ENCODE peak calls at places on chromosomes 1 and 21, in five cellular contexts. F, D, W, Y and B are unnamed samples.

GRCh38 chr1:58162952-58163550 is 383.5 kb downstream of the OMA1 start:
- DNase-seq in F (peak; percentile 87), D (peak; percentile 57), W (peak; percentile 63), Y (no peak), B (peak; percentile 71)

GRCh38 chr1:199226163-199226562 is 587.3 kb downstream of the PTPRC start:
- DNase-seq in F (no peak), D (no peak), W (no peak), Y (peak; percentile 16), B (no peak)

GRCh38 chr1:180598333-180598979 is 33.4 kb upstream of the XPR1 start:
- DNase-seq in F (no peak), D (peak; percentile 76), W (no peak), Y (no peak), B (no peak)

GRCh38 chr1:204623365-204623893 is 62.1 kb downstream of the LRRN2 start:
- DNase-seq in F (no peak), D (peak; percentile 71), W (no peak), Y (no peak), B (no peak)

GRCh38 chr1:202967684-202968281 is 726 bp upstream of the CYB5R1 start:
- DNase-seq in F (no peak), D (no peak), W (no peak), Y (no peak), B (no peak)

GRCh38 chr21:40925481-40925880 is 78.5 kb upstream of the DSCAM start:
- DNase-seq in F (no peak), D (no peak), W (no peak), Y (no peak), B (no peak)

GRCh38 chr1:47298025-47298699 is 15.8 kb downstream of the STIL start:
- DNase-seq in F (no peak), D (no peak), W (no peak), Y (no peak), B (no peak)

GRCh38 chr1:113058861-113059441 is 14.0 kb upstream of the LRIG2 start:
- DNase-seq in F (no peak), D (no peak), W (no peak), Y (no peak), B (no peak)

GRCh38 chr1:218585565-218586184 is 240.5 kb downstream of the TGFB2 start:
- DNase-seq in F (peak; percentile 80), D (no peak), W (peak; percentile 73), Y (no peak), B (peak; percentile 49)

GRCh38 chr1:86105533-86105866 is 51.1 kb downstream of the COL24A1 start:
- DNase-seq in F (no peak), D (no peak), W (no peak), Y (no peak), B (no peak)

GRCh38 chr21:25428537-25428936 is 178.7 kb downstream of the MRPL39 start:
- DNase-seq in F (no peak), D (no peak), W (no peak), Y (no peak), B (no peak)

GRCh38 chr1:156204686-156205085 is 8.1 kb upstream of the PMF1 start:
- DNase-seq in F (no peak), D (no peak), W (no peak), Y (no peak), B (no peak)

GRCh38 chr21:45981641-45982255 is at the start of gene COL6A1:
- DNase-seq in F (no peak), D (no peak), W (peak; percentile 62), Y (no peak), B (peak; percentile 89)

GRCh38 chr1:196372896-196373536 is 235.2 kb downstream of the KCNT2 start:
- DNase-seq in F (peak; percentile 23), D (peak; percentile 27), W (no peak), Y (no peak), B (peak; percentile 13)

GRCh38 chr21:44878053-44878982 is 4.8 kb upstream of the PTTG1IP start:
- DNase-seq in F (no peak), D (peak; percentile 97), W (no peak), Y (no peak), B (no peak)

GRCh38 chr1:78673120-78673519 is 23.5 kb downstream of the IFI44 start:
- DNase-seq in F (peak; percentile 27), D (peak; percentile 11), W (peak; percentile 67), Y (no peak), B (no peak)

GRCh38 chr1:10057744-10058294 is 25.1 kb downstream of the UBE4B start:
- DNase-seq in F (no peak), D (no peak), W (no peak), Y (no peak), B (no peak)

GRCh38 chr1:39104158-39105060 is 78.3 kb downstream of the NDUFS5 start:
- DNase-seq in F (peak; percentile 35), D (no peak), W (peak; percentile 66), Y (no peak), B (peak; percentile 39)

GRCh38 chr21:46468110-46468774 is 9.6 kb downstream of the DIP2A start:
- DNase-seq in F (no peak), D (no peak), W (no peak), Y (no peak), B (no peak)

GRCh38 chr1:19648239-19648638 is 4.1 kb downstream of the NBL1 start:
- DNase-seq in F (no peak), D (no peak), W (no peak), Y (no peak), B (no peak)

GRCh38 chr1:214264196-214264595 is 16.8 kb upstream of the SMYD2 start:
- DNase-seq in F (peak; percentile 23), D (no peak), W (no peak), Y (no peak), B (no peak)

GRCh38 chr21:45931397-45931969 is 50.1 kb upstream of the COL6A1 start:
- DNase-seq in F (no peak), D (no peak), W (no peak), Y (no peak), B (no peak)

GRCh38 chr1:161706483-161707347 is at the start of gene FCRLA:
- DNase-seq in F (no peak), D (no peak), W (no peak), Y (peak; percentile 88), B (no peak)

GRCh38 chr1:238777551-238777950 is 608.8 kb upstream of the CHRM3 start:
- DNase-seq in F (no peak), D (no peak), W (no peak), Y (no peak), B (no peak)

GRCh38 chr1:209703834-209704504 is 677 bp upstream of the HSD11B1 start:
- DNase-seq in F (no peak), D (no peak), W (no peak), Y (no peak), B (no peak)

GRCh38 chr1:165376041-165376810 is 19.7 kb upstream of the LMX1A start:
- DNase-seq in F (peak; percentile 85), D (no peak), W (peak; percentile 87), Y (no peak), B (peak; percentile 37)

GRCh38 chr1:201540846-201541735 is 2.2 kb downstream of the NAV1 start:
- DNase-seq in F (no peak), D (no peak), W (no peak), Y (no peak), B (no peak)

DNA sequence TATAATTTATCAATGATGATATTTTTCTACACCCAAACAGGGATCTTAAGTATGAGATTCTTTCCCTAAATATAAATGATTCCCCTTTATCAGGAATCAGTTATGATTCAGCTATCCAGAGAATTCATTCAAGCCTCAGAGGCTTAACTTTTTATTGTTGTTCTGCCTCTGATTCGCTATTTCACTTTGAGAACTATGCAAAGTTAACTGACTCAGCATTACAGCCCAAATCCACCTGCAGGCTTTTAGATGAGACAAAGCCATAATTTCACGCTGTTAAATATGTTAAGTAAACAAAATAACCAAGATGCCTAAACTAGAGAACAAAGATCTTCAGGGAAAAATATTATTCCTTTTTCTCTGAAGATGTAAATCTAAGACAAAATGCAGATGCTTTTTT is 8.5 kb downstream of the SCYL3 start:
- DNase-seq in F (no peak), D (no peak), W (no peak), Y (no peak), B (no peak)
- TF ChIP-seq SUZ12 in F (no peak), D (no peak), W (no peak), Y (no peak), B (no peak)

GRCh38 chr1:15179485-15179883 is 25.9 kb downstream of the TMEM51 start:
- DNase-seq in F (no peak), D (no peak), W (no peak), Y (no peak), B (no peak)

GRCh38 chr1:15176898-15177665 is 23.5 kb downstream of the TMEM51 start:
- DNase-seq in F (no peak), D (no peak), W (no peak), Y (no peak), B (no peak)

GRCh38 chr1:15180189-15180588 is 26.6 kb downstream of the TMEM51 start:
- DNase-seq in F (no peak), D (no peak), W (no peak), Y (no peak), B (no peak)

GRCh38 chr1:15177710-15178166 is 24.2 kb downstream of the TMEM51 start:
- DNase-seq in F (no peak), D (no peak), W (no peak), Y (no peak), B (no peak)

DNA sequence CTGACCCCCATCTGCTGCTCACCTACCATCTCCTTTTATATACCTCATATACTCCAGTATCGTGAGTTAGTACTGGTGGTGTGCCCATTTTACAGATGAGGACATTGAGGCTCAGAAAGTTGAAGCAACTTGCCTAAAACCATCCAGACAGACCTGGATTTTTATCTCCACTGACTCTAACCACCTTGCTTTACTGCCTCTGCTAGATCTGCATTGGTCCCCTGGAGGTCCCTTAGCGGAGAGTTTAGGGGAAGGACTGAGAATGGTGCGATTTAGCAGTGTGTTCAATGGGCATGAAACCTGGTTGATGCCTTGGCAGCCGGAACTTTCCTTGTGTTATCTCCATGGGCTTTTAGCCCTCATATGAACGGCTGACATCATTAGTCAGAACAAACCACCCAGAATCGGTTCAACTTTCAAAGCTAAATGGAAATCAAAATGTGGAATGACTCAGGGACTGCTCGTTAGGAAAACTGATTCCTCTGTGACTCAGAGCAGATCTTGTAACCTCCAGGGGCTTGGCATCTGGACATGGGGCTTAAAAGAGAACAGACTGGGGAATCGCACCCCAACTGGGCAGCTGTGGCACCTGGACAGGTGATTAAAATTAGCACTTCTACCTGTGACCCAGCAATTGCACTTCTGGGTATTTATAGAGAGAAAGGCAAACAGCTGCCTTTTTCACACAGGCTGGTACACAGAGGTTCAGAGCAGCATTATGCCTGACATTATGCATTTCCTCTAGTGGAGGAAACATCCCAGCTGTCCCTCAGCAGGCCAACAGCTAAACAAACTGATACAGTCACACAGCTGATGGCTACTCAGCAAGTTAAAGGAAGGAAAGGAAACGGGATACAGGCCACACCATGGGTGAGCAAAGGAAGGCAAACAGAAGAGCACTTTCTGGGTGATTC is 25.3 kb downstream of the TMEM51 start:
- DNase-seq in F (no peak), D (no peak), W (no peak), Y (no peak), B (no peak)
- TF ChIP-seq SUZ12 in F (no peak), D (no peak), W (no peak), Y (no peak), B (no peak)

GRCh38 chr1:151197863-151198253 is 494 bp upstream of the PIP5K1A start:
- DNase-seq in F (no peak), D (peak; percentile 81), W (no peak), Y (no peak), B (no peak)
- TF ChIP-seq SUZ12 in F (no peak), D (no peak), W (no peak), Y (no peak), B (no peak)

GRCh38 chr1:2044510-2045319 is 5.5 kb upstream of the PRKCZ start:
- DNase-seq in F (no peak), D (peak; percentile 33), W (peak; percentile 92), Y (no peak), B (peak; percentile 85)
- TF ChIP-seq SUZ12 in F (no peak), D (no peak), W (no peak), Y (no peak), B (no peak)